ENCODE peak calls at places on chromosomes 3 and 15, in ten cellular contexts. O is SK-N-SH, X is A549, E is dorsolateral prefrontal cortex, A is right atrium auricular region, W is AG04450, Q is colonic mucosa, V is PC-9, J is hepatocyte, L is fibroblast of lung. G is an unnamed sample.

GRCh38 chr3:12489832-12490231 is 5.6 kb downstream of the TSEN2 start:
- DNase-seq in O (no peak), X (no peak), E (no peak), A (no peak), W (no peak), Q (no peak), V (no peak), J (no peak), L (peak), G (no peak)

GRCh38 chr3:108011616-108012015 is 79.2 kb downstream of the CD47 start:
- DNase-seq in O (no peak), X (no peak), E (no peak), A (no peak), W (no peak), Q (no peak), V (no peak), J (no peak), L (no peak), G (peak)

GRCh38 chr15:64050281-64051092 is 4.2 kb upstream of the DAPK2 start:
- DNase-seq in O (peak), X (peak), E (no peak), A (no peak), W (no peak), Q (peak), V (no peak), J (peak), L (no peak), G (no peak)

GRCh38 chr15:76162784-76163428 is 103.1 kb downstream of the TMEM266 start:
- DNase-seq in O (no peak), X (no peak), E (no peak), A (no peak), W (no peak), Q (no peak), V (no peak), J (no peak), L (no peak), G (no peak)

GRCh38 chr3:194380300-194380699 is 10.8 kb upstream of the LRRC15 start:
- DNase-seq in O (no peak), X (no peak), E (no peak), A (no peak), W (no peak), Q (no peak), V (no peak), J (no peak), L (no peak), G (no peak)

GRCh38 chr15:85527907-85528306 is 147.5 kb downstream of the AKAP13 start:
- DNase-seq in O (no peak), X (peak), E (no peak), A (no peak), W (peak), Q (no peak), V (no peak), J (peak), L (peak), G (no peak)

GRCh38 chr3:67529337-67529736 is 125.1 kb downstream of the SUCLG2 start:
- DNase-seq in O (no peak), X (peak), E (no peak), A (no peak), W (no peak), Q (no peak), V (no peak), J (no peak), L (no peak), G (peak)

GRCh38 chr3:191412764-191413163 is 48.2 kb upstream of the PYDC2 start:
- DNase-seq in O (peak), X (no peak), E (no peak), A (no peak), W (peak), Q (no peak), V (no peak), J (peak), L (peak), G (no peak)

GRCh38 chr3:179404307-179404706 is 47.0 kb downstream of the GNB4 start:
- DNase-seq in O (no peak), X (no peak), E (no peak), A (no peak), W (no peak), Q (no peak), V (no peak), J (no peak), L (no peak), G (no peak)

GRCh38 chr3:104005815-104006214 is 1360.9 kb upstream of the ALCAM start:
- DNase-seq in O (no peak), X (no peak), E (no peak), A (no peak), W (no peak), Q (no peak), V (no peak), J (no peak), L (peak), G (no peak)

GRCh38 chr15:78130466-78131294 is 565 bp downstream of the CIB2 start:
- DNase-seq in O (peak), X (peak), E (no peak), A (no peak), W (no peak), Q (peak), V (no peak), J (no peak), L (no peak), G (no peak)

GRCh38 chr15:52657338-52657737 is 21.9 kb downstream of the ATOSA start:
- DNase-seq in O (no peak), X (no peak), E (no peak), A (no peak), W (peak), Q (no peak), V (no peak), J (no peak), L (peak), G (no peak)

GRCh38 chr15:75460646-75461045 is 9.2 kb upstream of the SIN3A start:
- DNase-seq in O (no peak), X (peak), E (no peak), A (no peak), W (no peak), Q (peak), V (no peak), J (peak), L (no peak), G (no peak)

GRCh38 chr15:79973445-79974180 is 2.6 kb upstream of the BCL2A1 start:
- DNase-seq in O (no peak), X (no peak), E (no peak), A (peak), W (no peak), Q (no peak), V (no peak), J (no peak), L (no peak), G (no peak)

GRCh38 chr3:142088522-142088921 is 60.8 kb downstream of the TFDP2 start:
- DNase-seq in O (no peak), X (peak), E (no peak), A (no peak), W (no peak), Q (no peak), V (no peak), J (no peak), L (peak), G (no peak)

GRCh38 chr15:92018535-92019239 is 165.2 kb downstream of the SLCO3A1 start:
- DNase-seq in O (no peak), X (no peak), E (no peak), A (no peak), W (no peak), Q (no peak), V (no peak), J (no peak), L (no peak), G (no peak)

GRCh38 chr15:36769110-36769509 is 189.7 kb downstream of the CDIN1 start:
- DNase-seq in O (no peak), X (no peak), E (no peak), A (no peak), W (peak), Q (no peak), V (no peak), J (no peak), L (peak), G (no peak)

GRCh38 chr3:56303508-56303907 is 164.8 kb downstream of the ERC2 start:
- DNase-seq in O (peak), X (peak), E (no peak), A (no peak), W (peak), Q (peak), V (no peak), J (peak), L (peak), G (peak)

GRCh38 chr3:4522962-4523361 is 29.8 kb downstream of the ITPR1 start:
- DNase-seq in O (no peak), X (no peak), E (no peak), A (no peak), W (no peak), Q (no peak), V (no peak), J (no peak), L (no peak), G (no peak)

GRCh38 chr3:127598841-127599570 is 795 bp downstream of the MCM2 start:
- DNase-seq in O (no peak), X (no peak), E (no peak), A (no peak), W (no peak), Q (no peak), V (no peak), J (no peak), L (no peak), G (no peak)

GRCh38 chr15:69149803-69150202 is 10.6 kb upstream of the GLCE start:
- DNase-seq in O (no peak), X (no peak), E (no peak), A (no peak), W (no peak), Q (no peak), V (no peak), J (peak), L (no peak), G (no peak)

GRCh38 chr15:24747376-24747775 is 71.8 kb downstream of the NPAP1 start:
- DNase-seq in O (no peak), X (no peak), E (no peak), A (no peak), W (no peak), Q (no peak), V (no peak), J (no peak), L (no peak), G (no peak)

GRCh38 chr3:169227911-169228310 is 435.6 kb downstream of the MECOM start:
- DNase-seq in O (no peak), X (no peak), E (no peak), A (no peak), W (no peak), Q (no peak), V (no peak), J (no peak), L (peak), G (no peak)

GRCh38 chr3:163543558-163544189 is 1534.6 kb downstream of the SI start:
- DNase-seq in O (no peak), X (no peak), E (no peak), A (no peak), W (no peak), Q (no peak), V (no peak), J (no peak), L (no peak), G (no peak)

GRCh38 chr3:81352867-81353266 is 408.6 kb downstream of the GBE1 start:
- DNase-seq in O (no peak), X (peak), E (no peak), A (no peak), W (no peak), Q (peak), V (no peak), J (peak), L (peak), G (peak)

GRCh38 chr3:32837789-32838188 is 20.0 kb downstream of the TRIM71 start:
- DNase-seq in O (no peak), X (no peak), E (no peak), A (no peak), W (no peak), Q (no peak), V (no peak), J (no peak), L (no peak), G (no peak)

GRCh38 chr3:21620511-21621395 is 130.3 kb downstream of the ZNF385D start:
- DNase-seq in O (no peak), X (no peak), E (no peak), A (no peak), W (no peak), Q (no peak), V (peak), J (no peak), L (peak), G (no peak)

GRCh38 chr15:90478981-90479481 is 50.7 kb upstream of the CRTC3 start:
- DNase-seq in O (no peak), X (no peak), E (no peak), A (no peak), W (no peak), Q (peak), V (peak), J (no peak), L (peak), G (no peak)

GRCh38 chr3:111936191-111936841 is 42.5 kb upstream of the ABHD10 start:
- DNase-seq in O (no peak), X (peak), E (no peak), A (no peak), W (peak), Q (no peak), V (peak), J (no peak), L (peak), G (no peak)

GRCh38 chr3:103991461-103992115 is 1375.1 kb upstream of the ALCAM start:
- DNase-seq in O (no peak), X (peak), E (no peak), A (no peak), W (no peak), Q (no peak), V (no peak), J (no peak), L (peak), G (no peak)

GRCh38 chr3:13881536-13882410 is 1.9 kb upstream of the WNT7A start:
- DNase-seq in O (peak), X (no peak), E (no peak), A (peak), W (no peak), Q (no peak), V (no peak), J (no peak), L (no peak), G (no peak)

GRCh38 chr3:11810276-11810675 is 36.4 kb downstream of the TAMM41 start:
- DNase-seq in O (no peak), X (no peak), E (no peak), A (no peak), W (peak), Q (no peak), V (no peak), J (no peak), L (peak), G (no peak)

GRCh38 chr3:70516081-70516480 is 203.6 kb upstream of the MDFIC2 start:
- DNase-seq in O (no peak), X (no peak), E (no peak), A (no peak), W (no peak), Q (no peak), V (no peak), J (no peak), L (no peak), G (no peak)

GRCh38 chr3:102112706-102113230 is 263.5 kb downstream of the NFKBIZ start:
- DNase-seq in O (no peak), X (no peak), E (no peak), A (no peak), W (no peak), Q (no peak), V (peak), J (no peak), L (no peak), G (no peak)

GRCh38 chr3:102113421-102114041 is 264.2 kb downstream of the NFKBIZ start:
- DNase-seq in O (no peak), X (peak), E (no peak), A (no peak), W (no peak), Q (no peak), V (peak), J (peak), L (no peak), G (no peak)

DNA sequence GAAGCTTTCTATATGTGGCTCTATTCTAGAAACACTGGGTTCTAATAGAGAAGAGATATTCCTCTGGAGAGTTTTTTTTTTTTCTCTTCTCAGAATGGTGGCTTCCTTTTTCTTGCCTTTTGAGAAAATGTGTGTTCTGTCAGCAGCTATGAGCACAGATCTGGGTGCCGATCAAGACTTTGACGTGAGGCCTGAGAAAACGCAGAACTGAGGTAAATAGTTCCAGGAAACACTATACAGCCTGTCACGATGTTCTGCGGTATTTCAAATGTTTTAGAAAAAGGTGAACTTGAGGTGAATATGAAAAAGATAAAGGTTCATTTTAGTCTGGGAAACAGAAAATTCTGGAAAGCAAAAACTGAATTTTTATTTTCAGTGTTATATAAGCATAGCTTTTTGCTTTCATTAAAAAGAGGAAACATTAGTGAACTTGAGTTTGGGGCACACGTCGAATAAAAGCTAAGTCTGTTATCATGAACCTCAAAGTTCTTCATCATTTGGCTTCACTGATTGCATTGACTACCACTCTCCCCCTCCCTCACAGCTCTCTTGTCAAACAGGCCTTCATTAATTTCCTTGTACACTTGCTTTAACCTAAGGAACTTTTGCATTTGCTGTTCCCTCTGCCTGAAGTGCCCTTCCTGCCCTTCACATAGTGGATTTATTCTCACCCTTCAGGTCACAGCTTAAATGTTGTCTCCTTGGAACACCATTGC is 265.1 kb downstream of the NFKBIZ start:
- DNase-seq in O (no peak), X (no peak), E (no peak), A (no peak), W (no peak), Q (no peak), V (no peak), J (no peak), L (no peak), G (no peak)
- H3K4me3 ChIP-seq in O (no peak), X (no peak), E (no peak), A (no peak), W (no peak), Q (no peak), V (no peak), J (no peak), L (no peak), G (no peak)

GRCh38 chr15:98123297-98123696 is 162.8 kb downstream of the ARRDC4 start:
- DNase-seq in O (no peak), X (no peak), E (no peak), A (no peak), W (no peak), Q (no peak), V (no peak), J (no peak), L (no peak), G (no peak)
- H3K27ac ChIP-seq in O (no peak), X (no peak), E (no peak), A (no peak), W (no peak), Q (no peak), V (no peak), J (no peak), L (no peak), G (no peak)

GRCh38 chr3:116337229-116337628 is 108.1 kb downstream of the LSAMP start:
- DNase-seq in O (no peak), X (no peak), E (no peak), A (no peak), W (no peak), Q (no peak), V (no peak), J (no peak), L (no peak), G (no peak)
- TF ChIP-seq CTCF in O (peak), X (no peak), E (no peak), A (no peak), W (peak), Q (no peak), V (no peak), J (no peak), L (peak), G (peak)

DNA sequence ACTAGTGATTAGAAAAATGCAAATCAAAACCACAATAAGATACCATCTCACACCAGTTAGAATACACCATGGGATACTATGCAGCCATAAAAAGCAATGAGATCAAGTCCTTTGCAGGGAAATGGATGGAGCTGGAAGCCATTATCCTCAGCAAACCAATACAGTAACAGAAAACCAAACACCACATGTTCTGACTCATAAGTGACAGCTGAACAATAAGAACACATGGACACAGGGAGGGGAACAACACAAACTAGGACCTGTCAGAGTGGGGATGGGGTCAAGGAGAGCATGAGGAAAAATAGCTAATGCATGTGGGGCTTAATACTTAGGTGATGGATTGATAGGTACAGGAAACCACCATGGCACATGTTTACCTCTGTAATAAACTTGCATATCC is 36.0 kb upstream of the CCNL1 start:
- DNase-seq in O (no peak), X (no peak), E (no peak), A (no peak), W (no peak), Q (no peak), V (no peak), J (no peak), L (no peak), G (no peak)
- H3K4me3 ChIP-seq in O (no peak), X (no peak), E (no peak), A (no peak), W (no peak), Q (no peak), V (no peak), J (no peak), L (no peak), G (no peak)

DNA sequence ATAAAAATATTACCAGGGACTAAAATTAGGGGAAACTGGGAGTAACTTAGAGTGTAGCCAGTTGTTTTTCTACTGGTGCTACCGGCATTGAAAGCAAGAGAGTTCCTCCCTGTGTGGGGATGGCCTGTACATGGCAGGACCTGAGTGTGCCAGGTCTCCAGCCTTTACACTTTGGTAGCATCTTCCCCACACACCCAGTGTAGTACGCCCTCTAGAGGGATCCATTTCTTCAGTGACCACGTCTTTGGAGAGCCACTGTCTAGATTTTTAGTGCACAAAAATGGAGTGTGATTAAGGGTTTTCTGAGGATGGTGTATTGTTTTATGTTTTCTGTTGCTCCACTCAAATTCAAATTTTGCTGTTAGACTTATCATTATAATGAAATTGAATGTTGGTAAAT is 507.0 kb upstream of the TPRG1 start:
- DNase-seq in O (peak), X (peak), E (no peak), A (no peak), W (no peak), Q (peak), V (no peak), J (no peak), L (no peak), G (peak)
- H3K27ac ChIP-seq in O (no peak), X (no peak), E (no peak), A (no peak), W (no peak), Q (no peak), V (no peak), J (no peak), L (no peak), G (no peak)